ENCODE peak calls at places on chromosome 1, in five cellular contexts. One of them, this sample, is unnamed.

GRCh38 chr1:212630159-212630900 is 21.8 kb downstream of the ATF3 start:
- DNase-seq in K562: peak
- DNase-seq in DND-41: peak
- DNase-seq in fibroblast of lung: peak
- DNase-seq in SK-N-SH: peak
- DNase-seq in this sample: peak

GRCh38 chr1:87763498-87763897 is 434.8 kb downstream of the LMO4 start:
- DNase-seq in K562: no peak
- DNase-seq in DND-41: no peak
- DNase-seq in fibroblast of lung: no peak
- DNase-seq in SK-N-SH: no peak
- DNase-seq in this sample: no peak

GRCh38 chr1:244391761-244392160 is 59.9 kb downstream of the ADSS2 start:
- DNase-seq in K562: no peak
- DNase-seq in DND-41: no peak
- DNase-seq in fibroblast of lung: peak
- DNase-seq in SK-N-SH: no peak
- DNase-seq in this sample: peak

GRCh38 chr1:59653968-59654367 is 160.8 kb upstream of the HOOK1 start:
- DNase-seq in K562: no peak
- DNase-seq in DND-41: no peak
- DNase-seq in fibroblast of lung: no peak
- DNase-seq in SK-N-SH: no peak
- DNase-seq in this sample: no peak

GRCh38 chr1:205775717-205776056 is 405 bp upstream of the RAB29 start:
- DNase-seq in K562: peak
- DNase-seq in DND-41: no peak
- DNase-seq in fibroblast of lung: peak
- DNase-seq in SK-N-SH: no peak
- DNase-seq in this sample: no peak

GRCh38 chr1:1250828-1251284 is 4.3 kb upstream of the C1QTNF12 start:
- DNase-seq in K562: no peak
- DNase-seq in DND-41: peak
- DNase-seq in fibroblast of lung: no peak
- DNase-seq in SK-N-SH: no peak
- DNase-seq in this sample: no peak

GRCh38 chr1:225767591-225768540 is 9.8 kb upstream of the SRP9 start:
- DNase-seq in K562: no peak
- DNase-seq in DND-41: no peak
- DNase-seq in fibroblast of lung: peak
- DNase-seq in SK-N-SH: no peak
- DNase-seq in this sample: peak

GRCh38 chr1:54549181-54549924 is 1.3 kb downstream of the ACOT11 start:
- DNase-seq in K562: no peak
- DNase-seq in DND-41: no peak
- DNase-seq in fibroblast of lung: no peak
- DNase-seq in SK-N-SH: no peak
- DNase-seq in this sample: peak

GRCh38 chr1:163561570-163562295 is 240.0 kb downstream of the NUF2 start:
- DNase-seq in K562: no peak
- DNase-seq in DND-41: no peak
- DNase-seq in fibroblast of lung: peak
- DNase-seq in SK-N-SH: peak
- DNase-seq in this sample: no peak

GRCh38 chr1:6083385-6083784 is 37.7 kb downstream of the KCNAB2 start:
- DNase-seq in K562: no peak
- DNase-seq in DND-41: no peak
- DNase-seq in fibroblast of lung: no peak
- DNase-seq in SK-N-SH: no peak
- DNase-seq in this sample: no peak

GRCh38 chr1:43836267-43836951 is 97.2 kb upstream of the ARTN start:
- DNase-seq in K562: peak
- DNase-seq in DND-41: peak
- DNase-seq in fibroblast of lung: peak
- DNase-seq in SK-N-SH: peak
- DNase-seq in this sample: no peak

GRCh38 chr1:3317456-3317855 is 137.0 kb upstream of the ARHGEF16 start:
- DNase-seq in K562: no peak
- DNase-seq in DND-41: no peak
- DNase-seq in fibroblast of lung: no peak
- DNase-seq in SK-N-SH: no peak
- DNase-seq in this sample: no peak

GRCh38 chr1:58047265-58047858 is 499.2 kb downstream of the OMA1 start:
- DNase-seq in K562: peak
- DNase-seq in DND-41: peak
- DNase-seq in fibroblast of lung: no peak
- DNase-seq in SK-N-SH: peak
- DNase-seq in this sample: peak

GRCh38 chr1:14520514-14521163 is 77.8 kb upstream of the KAZN start:
- DNase-seq in K562: no peak
- DNase-seq in DND-41: no peak
- DNase-seq in fibroblast of lung: no peak
- DNase-seq in SK-N-SH: no peak
- DNase-seq in this sample: no peak

GRCh38 chr1:111199881-111200801 is at the start of gene DENND2D:
- DNase-seq in K562: no peak
- DNase-seq in DND-41: peak
- DNase-seq in fibroblast of lung: no peak
- DNase-seq in SK-N-SH: no peak
- DNase-seq in this sample: peak

GRCh38 chr1:85366391-85366790 is 90.0 kb upstream of the BCL10 start:
- DNase-seq in K562: no peak
- DNase-seq in DND-41: no peak
- DNase-seq in fibroblast of lung: peak
- DNase-seq in SK-N-SH: no peak
- DNase-seq in this sample: peak

GRCh38 chr1:222068937-222069336 is 327.0 kb upstream of the DUSP10 start:
- DNase-seq in K562: no peak
- DNase-seq in DND-41: no peak
- DNase-seq in fibroblast of lung: peak
- DNase-seq in SK-N-SH: no peak
- DNase-seq in this sample: no peak

GRCh38 chr1:43573066-43573799 is 42.5 kb downstream of the PTPRF start:
- DNase-seq in K562: no peak
- DNase-seq in DND-41: no peak
- DNase-seq in fibroblast of lung: no peak
- DNase-seq in SK-N-SH: no peak
- DNase-seq in this sample: no peak

GRCh38 chr1:244860914-244861610 is 3.3 kb downstream of the HNRNPU start:
- DNase-seq in K562: no peak
- DNase-seq in DND-41: no peak
- DNase-seq in fibroblast of lung: no peak
- DNase-seq in SK-N-SH: no peak
- DNase-seq in this sample: no peak

GRCh38 chr1:46221749-46222148 is 18.6 kb downstream of the LURAP1 start:
- DNase-seq in K562: no peak
- DNase-seq in DND-41: no peak
- DNase-seq in fibroblast of lung: no peak
- DNase-seq in SK-N-SH: no peak
- DNase-seq in this sample: no peak

GRCh38 chr1:175269151-175269550 is 76.6 kb upstream of the KIAA0040 start:
- DNase-seq in K562: no peak
- DNase-seq in DND-41: no peak
- DNase-seq in fibroblast of lung: no peak
- DNase-seq in SK-N-SH: no peak
- DNase-seq in this sample: no peak

GRCh38 chr1:111938123-111938522 is 51.3 kb downstream of the KCND3 start:
- DNase-seq in K562: no peak
- DNase-seq in DND-41: no peak
- DNase-seq in fibroblast of lung: no peak
- DNase-seq in SK-N-SH: no peak
- DNase-seq in this sample: no peak

GRCh38 chr1:25711555-25712298 is 88.3 kb upstream of the SELENON start:
- DNase-seq in K562: peak
- DNase-seq in DND-41: peak
- DNase-seq in fibroblast of lung: peak
- DNase-seq in SK-N-SH: no peak
- DNase-seq in this sample: no peak

GRCh38 chr1:3968851-3969250 is 68.8 kb upstream of the C1orf174 start:
- DNase-seq in K562: peak
- DNase-seq in DND-41: peak
- DNase-seq in fibroblast of lung: no peak
- DNase-seq in SK-N-SH: no peak
- DNase-seq in this sample: no peak

GRCh38 chr1:202254454-202255252 is 61.1 kb downstream of the LGR6 start:
- DNase-seq in K562: peak
- DNase-seq in DND-41: no peak
- DNase-seq in fibroblast of lung: no peak
- DNase-seq in SK-N-SH: no peak
- DNase-seq in this sample: no peak

GRCh38 chr1:183760661-183761060 is 44.3 kb upstream of the RGL1 start:
- DNase-seq in K562: no peak
- DNase-seq in DND-41: no peak
- DNase-seq in fibroblast of lung: peak
- DNase-seq in SK-N-SH: no peak
- DNase-seq in this sample: no peak
- H3K4me2 ChIP-seq in K562: no peak
- H3K4me2 ChIP-seq in DND-41: no peak
- H3K4me2 ChIP-seq in fibroblast of lung: no peak
- H3K4me2 ChIP-seq in SK-N-SH: no peak
- H3K4me2 ChIP-seq in this sample: no peak

GRCh38 chr1:156571261-156571958 is 955 bp downstream of the IQGAP3 start:
- DNase-seq in K562: no peak
- DNase-seq in DND-41: no peak
- DNase-seq in fibroblast of lung: peak
- DNase-seq in SK-N-SH: no peak
- DNase-seq in this sample: peak
- H3K4me3 ChIP-seq in K562: peak
- H3K4me3 ChIP-seq in DND-41: peak
- H3K4me3 ChIP-seq in fibroblast of lung: peak
- H3K4me3 ChIP-seq in SK-N-SH: peak
- H3K4me3 ChIP-seq in this sample: peak

GRCh38 chr1:113928950-113929749 is at the start of gene HIPK1:
- DNase-seq in K562: peak
- DNase-seq in DND-41: peak
- DNase-seq in fibroblast of lung: peak
- DNase-seq in SK-N-SH: peak
- DNase-seq in this sample: peak
- H3K4me2 ChIP-seq in K562: peak
- H3K4me2 ChIP-seq in DND-41: peak
- H3K4me2 ChIP-seq in fibroblast of lung: peak
- H3K4me2 ChIP-seq in SK-N-SH: peak
- H3K4me2 ChIP-seq in this sample: peak

DNA sequence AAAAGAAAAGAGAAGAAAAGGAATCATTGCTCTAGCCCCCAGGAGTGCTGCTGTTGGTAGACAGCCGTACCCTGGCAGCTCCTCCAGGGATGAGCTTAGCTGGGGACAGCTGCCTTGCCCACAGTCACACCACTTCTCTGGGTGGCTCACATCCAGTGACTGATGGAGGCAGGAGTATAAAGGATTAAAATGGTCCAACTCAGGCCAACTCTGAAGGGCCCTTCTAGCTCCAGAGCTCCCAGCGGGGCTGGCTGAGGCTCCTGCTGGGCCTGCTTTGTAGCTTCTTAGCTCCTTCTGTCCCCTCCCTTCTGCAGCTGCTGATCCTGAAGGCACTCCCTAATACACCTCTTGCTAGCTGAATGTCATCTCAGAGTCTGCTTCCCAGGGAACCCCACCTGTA is 4.4 kb downstream of the CITED4 start:
- DNase-seq in K562: no peak
- DNase-seq in DND-41: no peak
- DNase-seq in fibroblast of lung: no peak
- DNase-seq in SK-N-SH: no peak
- DNase-seq in this sample: no peak
- H3K4me3 ChIP-seq in K562: no peak
- H3K4me3 ChIP-seq in DND-41: no peak
- H3K4me3 ChIP-seq in fibroblast of lung: no peak
- H3K4me3 ChIP-seq in SK-N-SH: no peak
- H3K4me3 ChIP-seq in this sample: no peak

This sample was measured in osteoblast.